ENCODE peak calls at places on chromosomes 3 and 15, in five cellular contexts. One of them, this sample, is unnamed.

GRCh38 chr3:18443670-18444596 is 18.8 kb upstream of the SATB1 start:
- DNase-seq in psoas muscle: peak
- DNase-seq in fibroblast of mammary gland: no peak
- DNase-seq in heart left ventricle: peak
- DNase-seq in lung: no peak
- DNase-seq in this sample: no peak

GRCh38 chr15:58010983-58011382 is 54.5 kb downstream of the ALDH1A2 start:
- DNase-seq in fibroblast of mammary gland: no peak
- DNase-seq in heart left ventricle: no peak
- DNase-seq in psoas muscle: no peak
- DNase-seq in lung: no peak
- DNase-seq in this sample: no peak

GRCh38 chr3:58683001-58683845 is 16.6 kb upstream of the FAM3D start:
- DNase-seq in lung: no peak
- DNase-seq in psoas muscle: no peak
- DNase-seq in heart left ventricle: no peak
- DNase-seq in fibroblast of mammary gland: peak
- DNase-seq in this sample: no peak

GRCh38 chr15:90816401-90817116 is 51.8 kb upstream of the FURIN start:
- DNase-seq in heart left ventricle: no peak
- DNase-seq in psoas muscle: no peak
- DNase-seq in lung: no peak
- DNase-seq in fibroblast of mammary gland: no peak
- DNase-seq in this sample: no peak

GRCh38 chr15:86911022-86911421 is 831.4 kb downstream of the AGBL1 start:
- DNase-seq in lung: no peak
- DNase-seq in heart left ventricle: no peak
- DNase-seq in psoas muscle: no peak
- DNase-seq in fibroblast of mammary gland: no peak
- DNase-seq in this sample: no peak

GRCh38 chr3:26484140-26484539 is 138.4 kb upstream of the LRRC3B start:
- DNase-seq in lung: no peak
- DNase-seq in fibroblast of mammary gland: no peak
- DNase-seq in psoas muscle: no peak
- DNase-seq in heart left ventricle: no peak
- DNase-seq in this sample: no peak

GRCh38 chr15:60340207-60340921 is 57.4 kb downstream of the ANXA2 start:
- DNase-seq in lung: no peak
- DNase-seq in fibroblast of mammary gland: no peak
- DNase-seq in psoas muscle: no peak
- DNase-seq in heart left ventricle: no peak
- DNase-seq in this sample: no peak

GRCh38 chr15:96796841-96797240 is 466.3 kb downstream of the NR2F2 start:
- DNase-seq in psoas muscle: no peak
- DNase-seq in lung: no peak
- DNase-seq in fibroblast of mammary gland: no peak
- DNase-seq in heart left ventricle: no peak
- DNase-seq in this sample: no peak

GRCh38 chr3:30642715-30643361 is 36.4 kb downstream of the TGFBR2 start:
- DNase-seq in psoas muscle: no peak
- DNase-seq in fibroblast of mammary gland: no peak
- DNase-seq in heart left ventricle: no peak
- DNase-seq in lung: no peak
- DNase-seq in this sample: no peak

GRCh38 chr3:180421711-180422110 is 180.3 kb upstream of the TTC14 start:
- DNase-seq in psoas muscle: no peak
- DNase-seq in lung: no peak
- DNase-seq in heart left ventricle: no peak
- DNase-seq in fibroblast of mammary gland: peak
- DNase-seq in this sample: peak

GRCh38 chr3:51985971-51986947 is 2.9 kb downstream of the ACY1 start:
- DNase-seq in psoas muscle: no peak
- DNase-seq in fibroblast of mammary gland: no peak
- DNase-seq in heart left ventricle: no peak
- DNase-seq in lung: no peak
- DNase-seq in this sample: no peak

GRCh38 chr15:82177291-82178010 is 85.1 kb downstream of the EFL1 start:
- DNase-seq in heart left ventricle: no peak
- DNase-seq in lung: no peak
- DNase-seq in psoas muscle: no peak
- DNase-seq in fibroblast of mammary gland: peak
- DNase-seq in this sample: peak

GRCh38 chr15:39461536-39462140 is 119.2 kb upstream of the THBS1 start:
- DNase-seq in fibroblast of mammary gland: peak
- DNase-seq in lung: peak
- DNase-seq in psoas muscle: peak
- DNase-seq in heart left ventricle: peak
- DNase-seq in this sample: peak

GRCh38 chr3:47772047-47772446 is 9.6 kb downstream of the SMARCC1 start:
- DNase-seq in psoas muscle: no peak
- DNase-seq in heart left ventricle: no peak
- DNase-seq in fibroblast of mammary gland: no peak
- DNase-seq in lung: no peak
- DNase-seq in this sample: no peak

GRCh38 chr3:126304291-126304690 is 52.9 kb downstream of the KLF15 start:
- DNase-seq in heart left ventricle: no peak
- DNase-seq in psoas muscle: no peak
- DNase-seq in fibroblast of mammary gland: no peak
- DNase-seq in lung: no peak
- DNase-seq in this sample: no peak

GRCh38 chr15:70358871-70359647 is 261.3 kb upstream of the TLE3 start:
- DNase-seq in fibroblast of mammary gland: no peak
- DNase-seq in psoas muscle: no peak
- DNase-seq in heart left ventricle: no peak
- DNase-seq in lung: no peak
- DNase-seq in this sample: no peak

GRCh38 chr3:171783626-171784025 is 26.7 kb downstream of the PLD1 start:
- DNase-seq in heart left ventricle: no peak
- DNase-seq in psoas muscle: no peak
- DNase-seq in fibroblast of mammary gland: no peak
- DNase-seq in lung: no peak
- DNase-seq in this sample: no peak

GRCh38 chr3:189664311-189664710 is 33.1 kb downstream of the TP63 start:
- DNase-seq in lung: no peak
- DNase-seq in heart left ventricle: no peak
- DNase-seq in psoas muscle: peak
- DNase-seq in fibroblast of mammary gland: peak
- DNase-seq in this sample: peak

GRCh38 chr3:155835341-155836071 is 18.7 kb downstream of the SLC33A1 start:
- DNase-seq in fibroblast of mammary gland: no peak
- DNase-seq in psoas muscle: no peak
- DNase-seq in heart left ventricle: no peak
- DNase-seq in lung: no peak
- DNase-seq in this sample: no peak

GRCh38 chr15:57345584-57345983 is 30.7 kb upstream of the CGNL1 start:
- DNase-seq in heart left ventricle: no peak
- DNase-seq in psoas muscle: no peak
- DNase-seq in fibroblast of mammary gland: no peak
- DNase-seq in lung: no peak
- DNase-seq in this sample: peak

GRCh38 chr3:70386043-70386442 is 73.6 kb upstream of the MDFIC2 start:
- DNase-seq in heart left ventricle: no peak
- DNase-seq in lung: no peak
- DNase-seq in psoas muscle: no peak
- DNase-seq in fibroblast of mammary gland: no peak
- DNase-seq in this sample: no peak

GRCh38 chr15:65767895-65768294 is 24.2 kb downstream of the DENND4A start:
- DNase-seq in lung: no peak
- DNase-seq in fibroblast of mammary gland: no peak
- DNase-seq in psoas muscle: no peak
- DNase-seq in heart left ventricle: no peak
- DNase-seq in this sample: no peak

GRCh38 chr3:124938896-124939295 is 4.3 kb upstream of the MUC13 start:
- DNase-seq in psoas muscle: no peak
- DNase-seq in heart left ventricle: no peak
- DNase-seq in fibroblast of mammary gland: no peak
- DNase-seq in lung: no peak
- DNase-seq in this sample: no peak

GRCh38 chr3:15327941-15328340 is 4.4 kb downstream of the SH3BP5 start:
- DNase-seq in psoas muscle: peak
- DNase-seq in heart left ventricle: peak
- DNase-seq in fibroblast of mammary gland: peak
- DNase-seq in lung: no peak
- DNase-seq in this sample: no peak

GRCh38 chr15:57003418-57003817 is 85.0 kb downstream of the TCF12 start:
- DNase-seq in heart left ventricle: no peak
- DNase-seq in psoas muscle: no peak
- DNase-seq in lung: no peak
- DNase-seq in fibroblast of mammary gland: peak
- DNase-seq in this sample: peak

GRCh38 chr15:78732634-78733033 is 78.6 kb downstream of the ADAMTS7 start:
- DNase-seq in fibroblast of mammary gland: no peak
- DNase-seq in psoas muscle: no peak
- DNase-seq in heart left ventricle: no peak
- DNase-seq in lung: peak
- DNase-seq in this sample: no peak

GRCh38 chr3:140635276-140635675 is 42.6 kb upstream of the TRIM42 start:
- DNase-seq in psoas muscle: no peak
- DNase-seq in fibroblast of mammary gland: no peak
- DNase-seq in heart left ventricle: no peak
- DNase-seq in lung: no peak
- DNase-seq in this sample: no peak
- TF ChIP-seq CTCF in psoas muscle: no peak
- TF ChIP-seq CTCF in fibroblast of mammary gland: no peak
- TF ChIP-seq CTCF in heart left ventricle: no peak
- TF ChIP-seq CTCF in lung: no peak
- TF ChIP-seq CTCF in this sample: no peak

DNA sequence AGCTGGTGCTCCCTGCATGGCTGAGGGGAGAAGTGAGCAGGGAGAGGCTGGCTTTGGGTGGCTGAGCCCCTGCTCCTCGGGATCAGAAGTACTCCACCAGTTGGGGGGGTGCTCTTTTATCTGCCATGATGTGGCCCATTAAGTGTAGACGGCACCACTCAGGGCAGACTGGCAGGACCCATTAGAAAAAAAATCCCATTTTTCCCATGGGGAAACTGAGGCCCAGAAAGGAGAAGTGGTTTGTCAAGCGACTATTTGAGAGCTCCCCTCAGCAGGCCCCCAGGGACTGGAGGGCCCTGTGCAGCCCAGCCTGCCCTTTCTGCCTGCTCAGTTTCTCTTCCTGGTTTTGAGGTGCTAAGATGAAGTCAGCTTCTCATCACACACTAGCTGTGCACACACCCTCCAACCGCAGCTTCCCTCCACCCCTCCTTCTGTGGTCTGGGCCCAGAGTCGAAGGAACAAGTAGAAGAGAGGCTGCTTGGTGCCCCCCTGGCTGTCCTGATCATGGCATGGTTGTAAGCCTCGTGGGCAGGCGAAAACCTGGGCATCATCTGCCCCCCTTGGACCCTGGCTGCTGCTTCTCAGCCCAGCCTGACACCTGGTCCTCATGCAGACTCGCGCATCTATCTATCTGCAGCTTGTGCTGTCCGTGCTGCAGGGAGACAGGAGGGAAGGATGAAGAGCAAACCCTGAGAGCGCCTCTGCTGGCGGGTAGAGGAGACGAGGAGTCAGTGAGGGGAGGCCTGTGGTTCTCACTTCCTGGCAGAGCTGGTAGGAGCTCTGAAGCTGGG is 5.6 kb downstream of the CSK start:
- DNase-seq in fibroblast of mammary gland: peak
- DNase-seq in heart left ventricle: peak
- DNase-seq in psoas muscle: peak
- DNase-seq in lung: peak
- DNase-seq in this sample: peak
- H3K4me3 ChIP-seq in fibroblast of mammary gland: no peak
- H3K4me3 ChIP-seq in heart left ventricle: no peak
- H3K4me3 ChIP-seq in psoas muscle: peak
- H3K4me3 ChIP-seq in lung: no peak
- H3K4me3 ChIP-seq in this sample: no peak

GRCh38 chr3:111077384-111077783 is 5.8 kb downstream of the NECTIN3 start:
- DNase-seq in heart left ventricle: no peak
- DNase-seq in psoas muscle: no peak
- DNase-seq in fibroblast of mammary gland: no peak
- DNase-seq in lung: no peak
- DNase-seq in this sample: no peak

GRCh38 chr3:111084911-111085310 is 13.3 kb downstream of the NECTIN3 start:
- DNase-seq in psoas muscle: no peak
- DNase-seq in fibroblast of mammary gland: no peak
- DNase-seq in lung: no peak
- DNase-seq in heart left ventricle: no peak
- DNase-seq in this sample: no peak

GRCh38 chr3:111076732-111077131 is 5.1 kb downstream of the NECTIN3 start:
- DNase-seq in psoas muscle: no peak
- DNase-seq in fibroblast of mammary gland: no peak
- DNase-seq in heart left ventricle: no peak
- DNase-seq in lung: no peak
- DNase-seq in this sample: no peak

GRCh38 chr3:111081008-111081545 is 9.5 kb downstream of the NECTIN3 start:
- DNase-seq in fibroblast of mammary gland: peak
- DNase-seq in psoas muscle: no peak
- DNase-seq in heart left ventricle: no peak
- DNase-seq in lung: no peak
- DNase-seq in this sample: peak

GRCh38 chr3:111080357-111080937 is 8.8 kb downstream of the NECTIN3 start:
- DNase-seq in heart left ventricle: no peak
- DNase-seq in psoas muscle: no peak
- DNase-seq in fibroblast of mammary gland: peak
- DNase-seq in lung: no peak
- DNase-seq in this sample: peak
- TF ChIP-seq CTCF in heart left ventricle: peak
- TF ChIP-seq CTCF in psoas muscle: peak
- TF ChIP-seq CTCF in fibroblast of mammary gland: peak
- TF ChIP-seq CTCF in lung: no peak
- TF ChIP-seq CTCF in this sample: peak

DNA sequence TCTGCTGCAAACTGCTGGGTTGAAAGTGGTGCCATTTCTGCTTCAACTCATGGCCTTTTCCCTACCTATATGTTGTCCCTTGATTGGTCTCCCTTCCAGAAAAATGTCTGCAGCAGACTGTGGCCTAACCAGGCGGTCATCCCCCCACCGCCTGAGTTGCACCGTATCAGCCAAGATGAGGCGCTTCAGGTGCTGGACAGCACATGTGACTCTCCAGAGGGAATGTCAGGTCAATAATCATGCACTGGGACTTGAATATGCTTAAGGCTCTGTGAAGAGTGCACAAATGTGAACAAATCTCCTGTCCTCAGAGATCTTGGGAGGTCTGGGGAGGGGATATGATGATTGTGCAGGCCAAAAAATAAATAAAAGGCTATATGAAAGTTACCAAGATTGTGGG is 32.2 kb downstream of the LRTM1 start:
- DNase-seq in lung: no peak
- DNase-seq in psoas muscle: no peak
- DNase-seq in fibroblast of mammary gland: no peak
- DNase-seq in heart left ventricle: no peak
- DNase-seq in this sample: no peak
- H3K4me3 ChIP-seq in lung: no peak
- H3K4me3 ChIP-seq in psoas muscle: no peak
- H3K4me3 ChIP-seq in fibroblast of mammary gland: no peak
- H3K4me3 ChIP-seq in heart left ventricle: no peak
- H3K4me3 ChIP-seq in this sample: no peak

GRCh38 chr15:43329960-43330779 is at the start of gene LCMT2:
- DNase-seq in fibroblast of mammary gland: peak
- DNase-seq in psoas muscle: peak
- DNase-seq in heart left ventricle: peak
- DNase-seq in lung: peak
- DNase-seq in this sample: peak
- TF ChIP-seq CTCF in fibroblast of mammary gland: no peak
- TF ChIP-seq CTCF in psoas muscle: no peak
- TF ChIP-seq CTCF in heart left ventricle: no peak
- TF ChIP-seq CTCF in lung: no peak
- TF ChIP-seq CTCF in this sample: no peak

GRCh38 chr15:67089218-67090193 is 24.1 kb downstream of the SMAD3 start:
- DNase-seq in heart left ventricle: no peak
- DNase-seq in lung: no peak
- DNase-seq in fibroblast of mammary gland: peak
- DNase-seq in psoas muscle: no peak
- DNase-seq in this sample: peak
- H3K4me3 ChIP-seq in heart left ventricle: no peak
- H3K4me3 ChIP-seq in lung: no peak
- H3K4me3 ChIP-seq in fibroblast of mammary gland: no peak
- H3K4me3 ChIP-seq in psoas muscle: no peak
- H3K4me3 ChIP-seq in this sample: no peak

This sample was measured in cardiac fibroblast.